ENCODE peak calls at places on chromosomes 1 and 21, in ten cellular contexts. Y, I, T, J, S, B, K, P, E and N are unnamed samples.

GRCh38 chr1:23283660-23284602 is 60.2 kb downstream of the HNRNPR start:
- DNase-seq in T (no peak), P (no peak), K (no peak), J (no peak), S (no peak), B (peak), Y (peak), E (peak), I (no peak), N (no peak)

GRCh38 chr21:26769613-26770188 is 75.5 kb downstream of the ADAMTS1 start:
- DNase-seq in I (no peak), S (peak), E (peak), J (peak), P (no peak), K (no peak), B (peak), T (peak), Y (peak), N (no peak)

GRCh38 chr1:233368106-233368783 is 40.7 kb downstream of the MAP3K21 start:
- DNase-seq in K (no peak), J (no peak), T (no peak), B (no peak), I (no peak), E (peak), Y (peak), S (peak), P (no peak), N (no peak)

GRCh38 chr1:196001188-196001587 is 607.1 kb downstream of the KCNT2 start:
- DNase-seq in I (no peak), J (no peak), Y (no peak), E (no peak), K (no peak), T (no peak), B (no peak), P (no peak), S (no peak), N (no peak)

GRCh38 chr1:162136760-162137537 is 67.5 kb downstream of the NOS1AP start:
- DNase-seq in Y (peak), S (peak), K (no peak), I (no peak), T (no peak), E (peak), B (peak), P (no peak), J (no peak), N (no peak)

GRCh38 chr1:244435562-244436205 is 16.0 kb downstream of the ADSS2 start:
- DNase-seq in I (no peak), B (peak), P (no peak), E (peak), Y (no peak), S (no peak), J (no peak), T (no peak), K (no peak), N (no peak)

GRCh38 chr21:45078877-45079281 is 4.5 kb downstream of the ADARB1 start:
- DNase-seq in J (no peak), P (no peak), K (peak), T (no peak), E (peak), S (no peak), B (no peak), Y (no peak), I (peak), N (no peak)

GRCh38 chr1:220843481-220844011 is 35.7 kb upstream of the HLX start:
- DNase-seq in T (no peak), E (no peak), P (no peak), S (peak), B (no peak), J (no peak), K (no peak), I (no peak), Y (no peak), N (no peak)